ENCODE peak calls at places on chromosomes 16 and 17, in seven cellular contexts. N is RCC 7860; V is small intestine; G is omental fat pad; M is activated T-helper 1 cell treated with anti-CD3 and anti-CD28 coated beads, Interleukin-2, amount 50 U/mL, for 16 hours; A is HEK293T; O is GM18507. E is an unnamed sample.

GRCh38 chr17:57080708-57081107 is 4.3 kb upstream of the AKAP1 start:
- DNase-seq in O (no peak), N (no peak), M (no peak), V (no peak), G (no peak), A (no peak), E (no peak)

GRCh38 chr16:4178468-4179010 is 62.3 kb upstream of the ADCY9 start:
- DNase-seq in M (no peak), N (no peak), V (no peak), O (no peak), A (no peak), G (no peak), E (no peak)

GRCh38 chr16:17836868-17837602 is 366.3 kb upstream of the XYLT1 start:
- DNase-seq in N (peak), A (no peak), G (no peak), V (no peak), M (no peak), O (no peak), E (peak)

GRCh38 chr17:9273334-9274118 is 252.2 kb downstream of the NTN1 start:
- DNase-seq in O (no peak), G (no peak), N (no peak), V (no peak), A (no peak), M (no peak), E (no peak)

GRCh38 chr16:85640606-85641005 is 27.5 kb downstream of the GSE1 start:
- DNase-seq in G (no peak), N (no peak), M (no peak), O (no peak), A (no peak), V (no peak), E (no peak)

GRCh38 chr17:65750678-65751077 is 189.2 kb upstream of the AXIN2 start:
- DNase-seq in O (no peak), N (peak), M (no peak), V (peak), A (no peak), G (no peak), E (peak)

GRCh38 chr16:57379579-57379978 is 7.3 kb downstream of the CX3CL1 start:
- DNase-seq in O (no peak), M (no peak), G (no peak), V (no peak), A (no peak), N (no peak), E (no peak)

GRCh38 chr16:85753559-85753958 is 2.7 kb upstream of the C16orf74 start:
- DNase-seq in V (peak), A (no peak), M (no peak), O (no peak), N (no peak), G (no peak), E (no peak)

GRCh38 chr16:78729687-78730086 is 630.2 kb downstream of the WWOX start:
- DNase-seq in G (no peak), O (no peak), V (no peak), N (no peak), A (no peak), M (no peak), E (no peak)

GRCh38 chr16:23962001-23962400 is 126.2 kb downstream of the PRKCB start:
- DNase-seq in O (no peak), G (no peak), N (no peak), M (no peak), A (no peak), V (no peak), E (no peak)

GRCh38 chr17:64281962-64282752 is 19.1 kb upstream of the TEX2 start:
- DNase-seq in O (peak), V (peak), M (no peak), A (peak), N (peak), G (no peak), E (peak)

E was measured in AG08396.